ENCODE peak calls at places on chromosomes 7 and 10, in four cellular contexts. F is H1, M is HepG2, K is GM12878. H is an unnamed sample.

GRCh38 chr10:132897516-132898381 is 44.6 kb downstream of the CFAP46 start:
- DNase-seq in M (no peak), F (no peak), K (no peak), H (no peak)

GRCh38 chr10:69211524-69211923 is 8.6 kb upstream of the HKDC1 start:
- DNase-seq in F (no peak), K (no peak), M (no peak), H (no peak)

GRCh38 chr10:52027055-52027454 is 287.0 kb upstream of the DKK1 start:
- DNase-seq in M (no peak), K (no peak), F (no peak), H (no peak)

GRCh38 chr10:104331208-104331838 is 6.9 kb downstream of the ITPRIP start:
- DNase-seq in K (no peak), M (peak; percentile 70), F (no peak), H (no peak)

GRCh38 chr7:100516135-100516812 is 22.7 kb upstream of the AGFG2 start:
- DNase-seq in K (peak; percentile 66), F (no peak), M (peak; percentile 18), H (no peak)

GRCh38 chr10:57905866-57906265 is 361.8 kb downstream of the IPMK start:
- DNase-seq in K (no peak), M (no peak), F (no peak), H (no peak)

GRCh38 chr7:85600425-85600824 is 413.6 kb upstream of the SEMA3D start:
- DNase-seq in M (no peak), K (no peak), F (no peak), H (peak; percentile 8)

GRCh38 chr7:2017914-2018785 is 214.6 kb downstream of the MAD1L1 start:
- DNase-seq in M (peak; percentile 56), F (no peak), K (no peak), H (no peak)

GRCh38 chr7:91193141-91193540 is 71.1 kb upstream of the FZD1 start:
- DNase-seq in M (no peak), F (no peak), K (no peak), H (no peak)

DNA sequence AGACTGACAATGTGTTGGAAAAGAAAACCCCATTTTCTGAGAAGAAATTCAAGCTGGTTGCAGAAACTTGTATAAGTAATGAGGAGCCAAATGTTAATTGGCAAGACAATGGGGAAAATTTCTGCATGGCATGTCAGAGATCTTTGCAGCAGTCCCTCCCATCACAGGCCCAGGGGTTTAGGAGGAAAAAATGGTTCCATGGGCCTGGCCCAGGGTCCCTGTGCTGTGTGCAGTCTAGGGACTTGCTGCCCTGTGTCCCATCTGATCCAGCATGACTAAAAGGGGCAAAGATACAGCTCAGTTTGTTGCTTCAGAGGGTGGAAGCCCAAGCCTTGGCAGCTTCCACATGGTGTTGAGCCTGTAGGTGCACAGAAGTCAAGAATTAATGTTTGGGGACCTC is 440.3 kb upstream of the TPK1 start:
- DNase-seq in F (no peak), K (no peak), M (no peak), H (no peak)
- H3K9me3 ChIP-seq in F (peaks cover 13% of the 10 kb centered on the region), K (no peaks in the 10 kb centered on the region), M (peaks cover 87% of the 10 kb centered on the region), H (peaks cover 8% of the 10 kb centered on the region)

GRCh38 chr7:80833289-80834104 is 85.4 kb downstream of the SEMA3C start:
- DNase-seq in M (no peak), F (no peak), K (no peak), H (no peak)
- TF ChIP-seq SUZ12 in M (no peak), F (no peak), K (no peak), H (no peak)

GRCh38 chr7:159215053-159215452 is 70.4 kb upstream of the VIPR2 start:
- DNase-seq in F (peak; percentile 8), K (no peak), M (no peak), H (no peak)
- H3K9me3 ChIP-seq in F (peaks cover 57% of the 10 kb centered on the region), K (no peaks in the 10 kb centered on the region), M (no peaks in the 10 kb centered on the region), H (no peaks in the 10 kb centered on the region)

GRCh38 chr10:119478111-119479047 is 64.1 kb downstream of the RGS10 start:
- DNase-seq in M (no peak), K (peak; percentile 46), F (no peak), H (no peak)
- TF ChIP-seq SUZ12 in M (no peak), K (no peak), F (no peak), H (no peak)

GRCh38 chr7:158072889-158073730 is 514.5 kb downstream of the PTPRN2 start:
- DNase-seq in M (no peak), K (no peak), F (no peak), H (no peak)
- H3K9me3 ChIP-seq in M (no peaks in the 10 kb centered on the region), K (no peaks in the 10 kb centered on the region), F (peaks cover 68% of the 10 kb centered on the region), H (no peaks in the 10 kb centered on the region)

GRCh38 chr7:22995011-22995410 is 18.9 kb downstream of the HYCC1 start:
- DNase-seq in M (no peak), F (no peak), K (no peak), H (no peak)

GRCh38 chr7:22990588-22990949 is 23.4 kb downstream of the HYCC1 start:
- DNase-seq in K (no peak), M (no peak), F (no peak), H (no peak)

GRCh38 chr7:22989646-22990587 is 24.0 kb downstream of the HYCC1 start:
- DNase-seq in F (no peak), M (no peak), K (no peak), H (no peak)

GRCh38 chr7:22996470-22996869 is 17.5 kb downstream of the HYCC1 start:
- DNase-seq in K (no peak), F (no peak), M (no peak), H (no peak)

GRCh38 chr7:22992874-22993840 is 20.8 kb downstream of the HYCC1 start:
- DNase-seq in F (no peak), M (no peak), K (peak; percentile 65), H (no peak)
- TF ChIP-seq SUZ12 in F (no peak), M (no peak), K (no peak), H (no peak)

DNA sequence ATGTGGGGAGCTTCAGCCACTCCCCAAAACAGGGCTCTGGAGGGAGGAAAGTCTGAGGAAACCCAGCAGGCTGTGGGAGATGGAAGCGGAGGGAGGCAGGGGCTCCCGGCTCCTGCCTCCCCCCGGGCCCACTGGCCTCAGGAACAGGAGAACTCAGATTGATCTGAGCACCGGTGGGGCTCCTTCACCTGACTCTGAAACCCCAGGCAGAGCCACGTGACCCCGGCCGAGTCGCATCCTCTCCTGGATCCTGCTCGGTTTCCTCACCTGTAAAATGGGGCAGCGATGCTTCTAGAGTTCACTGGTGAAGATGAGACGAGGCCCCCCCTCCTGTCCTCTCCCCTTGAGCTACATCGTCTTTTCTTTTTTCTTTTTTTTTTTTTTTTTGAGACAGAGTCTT is 33.6 kb downstream of the TCERG1L start:
- DNase-seq in M (no peak), K (no peak), F (no peak), H (no peak)
- H3K9me3 ChIP-seq in M (no peaks in the 10 kb centered on the region), K (no peaks in the 10 kb centered on the region), F (no peaks in the 10 kb centered on the region), H (no peaks in the 10 kb centered on the region)

H was measured in NT2/D1.